ENCODE peak calls at places on chromosomes 6 and 20, in four cellular contexts. P, R, L and I are unnamed samples.

GRCh38 chr20:50427740-50428462 is 82.3 kb upstream of the PTPN1 start:
- DNase-seq in P (no peak), R (peak; percentile 65), L (no peak), I (no peak)

GRCh38 chr6:3855866-3856265 is 6.7 kb downstream of the FAM50B start:
- DNase-seq in P (no peak), R (no peak), L (no peak), I (no peak)

GRCh38 chr6:139569561-139569960 is 195.1 kb upstream of the CITED2 start:
- DNase-seq in P (peak; percentile 43), R (peak; percentile 44), L (no peak), I (no peak)

GRCh38 chr20:1418335-1418734 is 25.5 kb upstream of the FKBP1A start:
- DNase-seq in P (peak; percentile 58), R (no peak), L (no peak), I (no peak)

GRCh38 chr20:58701431-58702160 is 9.0 kb downstream of the NPEPL1 start:
- DNase-seq in P (no peak), R (no peak), L (no peak), I (peak; percentile 22)

GRCh38 chr6:87772597-87773530 is 70.8 kb upstream of the AKIRIN2 start:
- DNase-seq in P (no peak), R (peak; percentile 13), L (no peak), I (no peak)

GRCh38 chr6:135922170-135922569 is 70.7 kb downstream of the PDE7B start:
- DNase-seq in P (peak; percentile 95), R (peak; percentile 99), L (no peak), I (peak; percentile 44)

GRCh38 chr20:17866234-17867001 is 102.2 kb downstream of the SNX5 start:
- DNase-seq in P (no peak), R (no peak), L (no peak), I (no peak)

GRCh38 chr20:5691918-5692618 is 58.1 kb upstream of the SHLD1 start:
- DNase-seq in P (no peak), R (no peak), L (peak; percentile 99), I (no peak)

GRCh38 chr20:235891-236290 is 8.8 kb downstream of the DEFB129 start:
- DNase-seq in P (no peak), R (peak; percentile 23), L (no peak), I (no peak)

GRCh38 chr6:14499804-14500203 is 382.2 kb downstream of the CD83 start:
- DNase-seq in P (peak; percentile 67), R (peak; percentile 66), L (no peak), I (no peak)

GRCh38 chr6:5466459-5466858 is 205.1 kb downstream of the FARS2 start:
- DNase-seq in P (no peak), R (peak; percentile 52), L (no peak), I (no peak)

GRCh38 chr6:12356983-12357972 is 67.1 kb downstream of the EDN1 start:
- DNase-seq in P (no peak), R (no peak), L (peak; percentile 67), I (no peak)

GRCh38 chr6:35601331-35602132 is 87.2 kb downstream of the FKBP5 start:
- DNase-seq in P (peak; percentile 87), R (peak; percentile 99), L (no peak), I (no peak)

GRCh38 chr20:10219452-10219791 is 792 bp downstream of the SNAP25 start:
- DNase-seq in P (no peak), R (peak; percentile 86), L (peak; percentile 35), I (peak; percentile 78)

GRCh38 chr20:58938541-58938940 is 42.5 kb upstream of the NELFCD start:
- DNase-seq in P (no peak), R (no peak), L (no peak), I (no peak)

GRCh38 chr20:14142171-14142570 is 146.9 kb downstream of the MACROD2 start:
- DNase-seq in P (peak; percentile 50), R (peak; percentile 39), L (peak; percentile 0), I (peak; percentile 84)

GRCh38 chr6:131159578-131159977 is 24.3 kb downstream of the AKAP7 start:
- DNase-seq in P (no peak), R (peak; percentile 56), L (no peak), I (no peak)

GRCh38 chr20:39829713-39830112 is 859.3 kb downstream of the MAFB start:
- DNase-seq in P (no peak), R (no peak), L (no peak), I (no peak)

GRCh38 chr20:12177657-12178293 is 260.1 kb downstream of the BTBD3 start:
- DNase-seq in P (no peak), R (no peak), L (no peak), I (no peak)

GRCh38 chr20:20259534-20259933 is 108.4 kb upstream of the INSM1 start:
- DNase-seq in P (no peak), R (no peak), L (no peak), I (no peak)

GRCh38 chr20:11379257-11380011 is 538.3 kb upstream of the BTBD3 start:
- DNase-seq in P (no peak), R (no peak), L (no peak), I (peak; percentile 90)

GRCh38 chr20:32110173-32110704 is 725 bp downstream of the TM9SF4 start:
- DNase-seq in P (no peak), R (no peak), L (no peak), I (no peak)

GRCh38 chr6:25136879-25137278 is 142.3 kb upstream of the CARMIL1 start:
- DNase-seq in P (no peak), R (no peak), L (no peak), I (no peak)

GRCh38 chr6:15464211-15464725 is 198.6 kb downstream of the DTNBP1 start:
- DNase-seq in P (no peak), R (no peak), L (peak; percentile 44), I (peak; percentile 57)

GRCh38 chr6:149203509-149203908 is 114.0 kb upstream of the TAB2 start:
- DNase-seq in P (no peak), R (no peak), L (no peak), I (no peak)

GRCh38 chr6:149200282-149200936 is 117.1 kb upstream of the TAB2 start:
- DNase-seq in P (no peak), R (no peak), L (no peak), I (no peak)

GRCh38 chr6:149202100-149202499 is 115.4 kb upstream of the TAB2 start:
- DNase-seq in P (no peak), R (no peak), L (no peak), I (no peak)

GRCh38 chr6:149201068-149201655 is 116.3 kb upstream of the TAB2 start:
- DNase-seq in P (no peak), R (no peak), L (no peak), I (no peak)

DNA sequence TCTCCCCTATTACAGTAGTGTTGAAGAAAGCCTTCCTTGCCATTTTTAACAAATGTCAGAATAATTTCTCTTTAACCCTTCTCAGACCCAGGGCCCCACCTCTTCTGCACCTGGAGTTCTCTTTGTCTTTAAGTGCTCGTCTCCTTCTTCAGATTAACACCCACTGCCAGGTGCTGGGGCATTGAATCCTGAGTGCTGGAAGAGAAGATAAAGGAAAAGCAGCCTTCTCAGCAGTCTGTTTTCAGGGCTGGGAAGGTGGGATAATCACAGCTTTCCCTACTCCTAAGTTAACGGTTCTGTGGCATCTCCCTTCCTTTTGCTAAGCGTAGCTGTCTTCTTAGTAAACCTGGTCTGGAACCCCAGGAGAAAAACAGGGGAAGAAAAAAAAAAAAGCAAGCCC is 114.5 kb upstream of the TAB2 start:
- DNase-seq in P (no peak), R (no peak), L (no peak), I (no peak)
- H3K4me2 ChIP-seq in P (no peak overlapping the region), R (no peak overlapping the region), L (no peak overlapping the region), I (no peak overlapping the region)

GRCh38 chr6:122116105-122116504 is 283.3 kb upstream of the HSF2 start:
- DNase-seq in P (no peak), R (no peak), L (no peak), I (no peak)
- TF ChIP-seq CTCF in P (no peak), R (no peak), L (no peak), I (no peak)

DNA sequence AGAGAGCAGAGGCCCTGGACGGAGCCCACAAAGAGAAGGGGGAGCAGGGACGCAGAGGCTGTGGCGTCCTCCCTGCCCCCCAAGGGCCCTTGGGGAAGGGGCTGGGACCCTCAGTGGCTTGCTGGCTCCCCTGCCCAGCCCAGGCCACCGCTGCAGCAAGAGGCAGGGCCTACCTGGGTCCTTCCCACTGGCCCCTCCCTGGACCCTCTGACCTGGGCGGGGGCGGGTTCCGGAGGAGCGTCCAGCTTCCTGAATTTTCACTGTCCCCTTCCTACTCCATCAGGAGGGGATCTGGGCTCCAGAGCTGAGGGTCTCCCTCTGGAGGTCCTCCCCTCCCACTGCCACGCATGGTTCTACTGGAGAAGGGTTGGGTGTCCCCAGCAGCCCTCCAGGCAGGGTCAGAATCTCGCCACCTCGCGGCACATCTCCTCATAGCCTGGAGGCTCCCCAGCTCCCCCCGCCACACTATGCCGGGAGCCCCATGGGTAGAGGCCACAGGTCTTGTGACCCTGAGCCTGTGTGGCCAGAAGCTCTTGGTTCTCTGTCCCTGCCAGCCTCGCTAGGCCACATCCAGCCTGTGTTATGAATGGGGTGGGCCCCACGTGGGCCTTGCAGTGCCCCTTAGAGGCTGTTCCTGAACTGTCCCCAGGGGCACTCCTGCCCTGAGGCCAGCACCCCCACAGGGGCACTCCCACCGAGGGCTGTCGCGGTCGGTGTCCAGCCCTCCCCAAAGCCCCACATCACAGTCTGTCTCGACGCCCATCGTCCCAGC is 1.0 kb upstream of the SOX18 start:
- DNase-seq in P (no peak), R (no peak), L (no peak), I (peak; percentile 49)
- H3K4me2 ChIP-seq in P (no peak overlapping the region), R (no peak overlapping the region), L (no peak overlapping the region), I (no peak overlapping the region)

GRCh38 chr6:168032383-168032760 is 34.9 kb downstream of the KIF25 start:
- DNase-seq in P (no peak), R (peak; percentile 58), L (no peak), I (no peak)
- TF ChIP-seq CTCF in P (no peak), R (peak; percentile 51), L (no peak), I (no peak)